ENCODE peak calls at places on chromosomes 13 and 19, in five cellular contexts. C is stimulated activated CD4-positive, alpha-beta T cell treated with anti-CD3 and anti-CD28 coated beads, Interleukin-4, amount 100 ng/mL, for 1 hour; H is T-helper 1 cell; T is effector CD4-positive, alpha-beta T cell; W is GM03348. N is an unnamed sample.

GRCh38 chr19:3243851-3244700 is 19.6 kb downstream of the CELF5 start:
- DNase-seq in C (peak; percentile 54), T (peak; percentile 14), H (peak; percentile 15), W (peak; percentile 64), N (no peak)

GRCh38 chr19:38683393-38684077 is 36.1 kb downstream of the ACTN4 start:
- DNase-seq in H (peak; percentile 42), T (peak; percentile 57), C (peak; percentile 41), W (peak; percentile 74), N (peak; percentile 72)

GRCh38 chr19:51016798-51017683 is 2.5 kb downstream of the KLK10 start:
- DNase-seq in W (peak; percentile 85), H (peak; percentile 34), C (peak; percentile 73), T (peak; percentile 5), N (no peak)

GRCh38 chr19:2235026-2235395 is 1.1 kb downstream of the PLEKHJ1 start:
- DNase-seq in T (no peak), C (no peak), H (no peak), W (no peak), N (no peak)

GRCh38 chr13:48210178-48210577 is 22.8 kb upstream of the ITM2B start:
- DNase-seq in H (no peak), W (peak; percentile 58), C (no peak), T (no peak), N (no peak)

GRCh38 chr13:24683833-24684599 is 3.8 kb downstream of the ATP12A start:
- DNase-seq in T (peak; percentile 34), C (peak; percentile 66), W (peak; percentile 86), H (peak; percentile 41), N (peak; percentile 60)

GRCh38 chr13:95902736-95903135 is 150.5 kb downstream of the UGGT2 start:
- DNase-seq in T (no peak), H (no peak), C (no peak), W (no peak), N (no peak)

GRCh38 chr19:23283925-23284324 is 33.7 kb upstream of the ZNF724 start:
- DNase-seq in H (peak; percentile 39), C (peak; percentile 69), T (peak; percentile 47), W (peak; percentile 53), N (no peak)

GRCh38 chr13:73776137-73776785 is 357.9 kb downstream of the KLF12 start:
- DNase-seq in H (no peak), T (no peak), C (no peak), W (no peak), N (no peak)

N was measured in NK-92 treated with Interleukin-12 subunit alpha and Interleukin-12 subunit beta, amount 100 ng/mL, for 24 hours.